ENCODE peak calls at places on chromosomes 6 and 20, in four cellular contexts. M is GM12878, S is WTC11, A is HepG2. T is an unnamed sample.

GRCh38 chr6:106360410-106360988 is at the start of gene CRYBG1:
- DNase-seq in M (no peak), S (peak), A (peak), T (peak)

GRCh38 chr6:93059911-93060310 is 359.4 kb downstream of the EPHA7 start:
- DNase-seq in M (no peak), S (no peak), A (no peak), T (no peak)

GRCh38 chr6:39599996-39600395 is 125.2 kb downstream of the KIF6 start:
- DNase-seq in M (no peak), S (no peak), A (no peak), T (no peak)

GRCh38 chr20:51837436-51837835 is 35.1 kb upstream of the SALL4 start:
- DNase-seq in M (no peak), S (no peak), A (no peak), T (no peak)

GRCh38 chr6:161696828-161697227 is 423.0 kb upstream of the AGPAT4 start:
- DNase-seq in M (no peak), S (no peak), A (no peak), T (no peak)

GRCh38 chr6:87923389-87924050 is 124.1 kb upstream of the SPACA1 start:
- DNase-seq in M (no peak), S (no peak), A (no peak), T (no peak)

GRCh38 chr6:163162007-163162873 is 252.3 kb upstream of the QKI start:
- DNase-seq in M (no peak), S (no peak), A (no peak), T (no peak)

GRCh38 chr20:59145926-59146800 is 17.5 kb upstream of the ZNF831 start:
- DNase-seq in M (no peak), S (no peak), A (no peak), T (no peak)

GRCh38 chr6:127348046-127348661 is 4.7 kb upstream of the ECHDC1 start:
- DNase-seq in M (no peak), S (no peak), A (no peak), T (no peak)

GRCh38 chr20:36445847-36446246 is 95.5 kb upstream of the MYL9 start:
- DNase-seq in M (no peak), S (no peak), A (no peak), T (no peak)

GRCh38 chr6:126002755-126003390 is 16.5 kb downstream of the TRMT11 start:
- DNase-seq in M (no peak), S (no peak), A (no peak), T (no peak)

GRCh38 chr6:151437401-151437800 is 14.5 kb downstream of the RMND1 start:
- DNase-seq in M (no peak), S (no peak), A (no peak), T (no peak)

GRCh38 chr20:33976959-33977358 is 16.8 kb upstream of the RALY start:
- DNase-seq in M (no peak), S (no peak), A (no peak), T (no peak)

GRCh38 chr6:154931741-154932424 is 63.2 kb upstream of the TIAM2 start:
- DNase-seq in M (no peak), S (no peak), A (peak), T (no peak)

GRCh38 chr6:75230484-75231325 is 12.9 kb downstream of the COX7A2 start:
- DNase-seq in M (no peak), S (peak), A (peak), T (peak)

GRCh38 chr6:149166324-149166723 is 151.2 kb upstream of the TAB2 start:
- DNase-seq in M (no peak), S (no peak), A (no peak), T (no peak)

GRCh38 chr20:6731951-6732580 is 35.4 kb upstream of the BMP2 start:
- DNase-seq in M (no peak), S (no peak), A (no peak), T (no peak)

GRCh38 chr6:45192556-45192955 is 135.6 kb upstream of the RUNX2 start:
- DNase-seq in M (no peak), S (no peak), A (no peak), T (no peak)

GRCh38 chr6:79438015-79438414 is 99.2 kb downstream of the LCA5 start:
- DNase-seq in M (no peak), S (no peak), A (no peak), T (no peak)

GRCh38 chr6:57284056-57284455 is 33.4 kb upstream of the PRIM2 start:
- DNase-seq in M (no peak), S (no peak), A (no peak), T (no peak)

GRCh38 chr6:151067684-151068596 is 171.8 kb upstream of the AKAP12 start:
- DNase-seq in M (no peak), S (no peak), A (peak), T (no peak)

GRCh38 chr20:62367483-62368302 is 581 bp upstream of the LAMA5 start:
- DNase-seq in M (no peak), S (peak), A (peak), T (no peak)

GRCh38 chr6:88248709-88249321 is 82.7 kb upstream of the CNR1 start:
- DNase-seq in M (no peak), S (no peak), A (no peak), T (peak)

GRCh38 chr20:43691928-43692524 is 25.1 kb downstream of the MYBL2 start:
- DNase-seq in M (no peak), S (peak), A (peak), T (peak)

GRCh38 chr6:37867756-37868446 is 48.4 kb downstream of the ZFAND3 start:
- DNase-seq in M (no peak), S (no peak), A (no peak), T (no peak)

GRCh38 chr6:72032056-72032455 is 145.7 kb downstream of the RIMS1 start:
- DNase-seq in M (no peak), S (no peak), A (no peak), T (no peak)

GRCh38 chr6:94893327-94893726 is 684.0 kb upstream of the MANEA start:
- DNase-seq in M (no peak), S (no peak), A (no peak), T (no peak)

GRCh38 chr6:31775184-31775583 is 1.9 kb downstream of the VWA7 start:
- DNase-seq in M (no peak), S (no peak), A (no peak), T (no peak)

GRCh38 chr6:3584611-3585010 is 127.8 kb upstream of the SLC22A23 start:
- DNase-seq in M (no peak), S (no peak), A (no peak), T (no peak)

GRCh38 chr20:20210327-20210726 is 157.6 kb upstream of the INSM1 start:
- DNase-seq in M (no peak), S (no peak), A (no peak), T (no peak)

GRCh38 chr6:128131036-128131435 is 230.2 kb upstream of the THEMIS start:
- DNase-seq in M (no peak), S (no peak), A (no peak), T (no peak)

GRCh38 chr20:59178983-59179595 is 15.5 kb downstream of the ZNF831 start:
- DNase-seq in M (no peak), S (no peak), A (no peak), T (no peak)

GRCh38 chr6:36624461-36625160 is 30.4 kb downstream of the SRSF3 start:
- DNase-seq in M (no peak), S (peak), A (no peak), T (no peak)

GRCh38 chr20:57785720-57786119 is 75.9 kb upstream of the PMEPA1 start:
- DNase-seq in M (no peak), S (no peak), A (no peak), T (no peak)

GRCh38 chr20:13008761-13009681 is at the start of gene SPTLC3:
- DNase-seq in M (no peak), S (peak), A (peak), T (no peak)

GRCh38 chr20:9068896-9069663 is at the start of gene PLCB4:
- DNase-seq in M (no peak), S (peak), A (no peak), T (peak)

GRCh38 chr20:9070304-9070703 is 1.4 kb downstream of the PLCB4 start:
- DNase-seq in M (no peak), S (no peak), A (no peak), T (no peak)

GRCh38 chr20:9072741-9073310 is 3.9 kb downstream of the PLCB4 start:
- DNase-seq in M (no peak), S (no peak), A (no peak), T (no peak)

GRCh38 chr20:9075264-9076095 is 6.6 kb downstream of the PLCB4 start:
- DNase-seq in M (no peak), S (no peak), A (no peak), T (no peak)

DNA sequence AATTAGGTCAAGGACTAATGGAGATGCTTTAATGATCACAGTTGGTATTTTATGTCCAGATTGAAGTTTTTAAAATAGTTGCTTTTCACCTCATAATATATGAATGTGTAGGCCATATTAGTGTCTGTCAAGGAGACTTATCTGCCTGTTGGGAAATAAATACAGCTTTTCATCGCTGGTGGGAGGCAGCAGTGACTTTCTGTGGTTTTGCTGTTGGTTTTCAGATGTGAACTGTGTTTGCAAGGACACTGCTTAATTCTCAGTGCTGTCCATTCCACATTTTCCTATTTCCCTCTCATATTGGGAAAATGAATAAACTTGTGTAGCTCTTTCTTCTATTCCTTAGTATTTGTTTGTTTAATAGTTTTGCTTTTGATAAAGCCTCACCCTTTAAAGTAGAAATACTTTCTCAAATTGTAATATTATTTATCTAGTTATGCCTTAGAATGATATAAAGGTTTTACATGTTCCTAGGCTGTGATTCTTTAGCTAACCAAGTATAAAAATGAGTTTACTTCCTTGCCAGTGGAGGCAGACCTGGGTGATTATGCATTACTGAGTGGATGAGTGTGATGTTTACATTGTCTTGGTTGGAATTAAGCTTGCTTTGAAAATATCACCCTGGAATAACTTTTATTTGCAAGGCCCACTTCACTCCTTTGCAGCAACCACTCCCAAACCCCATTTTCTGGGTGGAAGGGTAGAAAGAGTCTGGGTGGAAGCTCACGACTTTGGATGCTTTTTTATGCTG is 3.3 kb downstream of the PLCB4 start:
- DNase-seq in M (no peak), S (no peak), A (no peak), T (no peak)
- TF ChIP-seq CTCF in M (no peak), S (no peak), A (no peak), T (no peak)

GRCh38 chr6:12439296-12439695 is 149.1 kb downstream of the EDN1 start:
- DNase-seq in M (no peak), S (no peak), A (no peak), T (no peak)

GRCh38 chr6:12436683-12437082 is 146.5 kb downstream of the EDN1 start:
- DNase-seq in M (no peak), S (no peak), A (peak), T (no peak)

GRCh38 chr6:12436224-12436623 is 146.1 kb downstream of the EDN1 start:
- DNase-seq in M (peak), S (no peak), A (no peak), T (no peak)

GRCh38 chr6:12440981-12441380 is 150.8 kb downstream of the EDN1 start:
- DNase-seq in M (no peak), S (no peak), A (no peak), T (peak)
- TF ChIP-seq CREM in M (no peak), S (no peak), A (no peak), T (no peak)

GRCh38 chr6:40763001-40763400 is 175.8 kb upstream of the LRFN2 start:
- DNase-seq in M (no peak), S (no peak), A (no peak), T (no peak)
- TF ChIP-seq CTCF in M (no peak), S (no peak), A (no peak), T (no peak)

DNA sequence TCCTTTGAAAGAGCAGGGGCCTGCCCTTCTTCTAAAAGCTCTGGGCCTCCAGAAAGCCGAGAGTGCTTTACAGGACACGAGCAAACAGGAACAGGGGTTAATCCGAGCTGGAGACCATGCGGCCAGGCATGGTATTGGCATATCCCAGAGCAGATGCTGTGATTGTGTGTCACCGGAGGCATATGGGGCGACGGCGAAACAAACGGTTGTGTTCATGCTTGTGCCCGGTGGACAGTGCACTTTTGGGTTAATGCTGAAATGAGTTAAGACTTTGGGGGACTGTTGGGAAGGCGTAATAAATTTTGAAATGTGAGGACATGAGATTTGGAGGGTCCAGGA is 1088.7 kb upstream of the DEFB115 start:
- DNase-seq in M (no peak), S (no peak), A (no peak), T (no peak)
- TF ChIP-seq CREM in M (no peak), S (no peak), A (no peak), T (no peak)

GRCh38 chr20:63714858-63715257 is 7.0 kb downstream of the ZGPAT start:
- DNase-seq in M (no peak), S (no peak), A (no peak), T (no peak)
- TF ChIP-seq CTCF in M (no peak), S (no peak), A (no peak), T (no peak)

DNA sequence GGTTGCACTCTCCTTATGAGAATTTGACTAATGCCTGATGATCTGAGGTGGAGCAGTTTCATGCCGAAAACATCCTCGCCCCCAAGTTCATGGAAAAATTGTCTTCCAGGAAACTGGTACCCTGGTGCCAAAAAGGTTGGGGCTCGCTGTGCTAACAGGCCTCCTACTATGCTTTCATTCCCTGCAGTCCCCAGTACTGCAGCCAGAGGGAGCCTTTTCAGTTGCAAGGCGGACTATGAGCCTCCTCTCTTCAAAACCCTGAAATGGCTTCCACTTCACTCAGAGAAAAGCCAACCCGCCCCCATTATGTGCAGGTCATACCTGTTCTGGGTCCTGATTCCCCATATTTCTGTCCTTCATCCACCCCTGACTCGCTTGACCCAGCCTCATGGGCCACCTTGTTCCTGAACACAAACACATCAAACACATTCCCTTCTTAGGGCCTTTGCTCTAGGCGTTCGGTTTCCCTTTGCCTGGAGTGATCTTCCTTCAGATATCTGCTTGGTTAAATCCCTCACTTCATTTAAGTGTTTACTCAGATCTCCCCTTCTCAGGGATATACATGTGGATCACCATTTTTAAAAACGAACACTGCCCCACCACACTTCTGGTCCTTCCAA is 173.7 kb downstream of the PHACTR1 start:
- DNase-seq in M (no peak), S (peak), A (peak), T (peak)
- TF ChIP-seq CREM in M (no peak), S (no peak), A (no peak), T (no peak)

GRCh38 chr6:25053875-25054371 is 118.2 kb upstream of the RIPOR2 start:
- DNase-seq in M (no peak), S (no peak), A (no peak), T (no peak)
- TF ChIP-seq CTCF in M (peak), S (no peak), A (no peak), T (no peak)

T was measured in K562.